ENCODE peak calls at places on chromosomes 12 and 14, in eight cellular contexts. N, Z, B, H, Y, O, S and M are unnamed samples.

GRCh38 chr12:1912580-1913376 is 5.7 kb downstream of the CACNA2D4 start:
- DNase-seq in S (no peak), Y (no peak), Z (no peak), H (no peak), N (no peak), O (peak; percentile 10), B (no peak), M (no peak)

GRCh38 chr12:29521951-29522350 is 24.5 kb upstream of the OVCH1 start:
- DNase-seq in H (no peak), B (no peak), Y (no peak), N (no peak), Z (no peak), O (peak; percentile 51), S (no peak), M (no peak)

GRCh38 chr12:109951136-109951535 is 45.0 kb downstream of the GIT2 start:
- DNase-seq in S (no peak), B (no peak), O (no peak), H (no peak), Z (no peak), Y (peak; percentile 31), N (no peak), M (no peak)

GRCh38 chr12:8033153-8034044 is 883 bp downstream of the FOXJ2 start:
- DNase-seq in Z (no peak), O (peak; percentile 54), N (peak; percentile 74), H (peak; percentile 68), B (peak; percentile 90), Y (no peak), S (no peak), M (peak; percentile 68)

GRCh38 chr12:2259368-2259767 is 206.6 kb downstream of the CACNA1C start:
- DNase-seq in S (no peak), B (no peak), N (no peak), O (no peak), Z (no peak), Y (no peak), H (no peak), M (peak; percentile 79)

GRCh38 chr12:77648716-77649115 is 182.0 kb upstream of the NAV3 start:
- DNase-seq in H (no peak), Y (no peak), Z (no peak), S (no peak), N (no peak), O (no peak), B (no peak), M (no peak)

GRCh38 chr12:40105265-40105514 is 691 bp downstream of the SLC2A13 start:
- DNase-seq in H (no peak), Y (no peak), N (no peak), S (no peak), O (no peak), B (no peak), Z (no peak), M (no peak)

GRCh38 chr14:97415907-97416306 is 618.7 kb downstream of the VRK1 start:
- DNase-seq in H (no peak), Z (no peak), S (no peak), N (no peak), B (no peak), O (no peak), Y (no peak), M (no peak)

GRCh38 chr12:131862084-131862441 is 32.4 kb upstream of the ULK1 start:
- DNase-seq in H (no peak), N (no peak), B (no peak), S (no peak), Y (no peak), O (no peak), Z (peak; percentile 41), M (no peak)

GRCh38 chr12:132724506-132725220 is 14.0 kb downstream of the PGAM5 start:
- DNase-seq in O (no peak), S (no peak), B (peak; percentile 19), N (no peak), H (no peak), Y (no peak), Z (no peak), M (no peak)

GRCh38 chr12:66898700-66899469 is 220.0 kb upstream of the GRIP1 start:
- DNase-seq in Z (no peak), N (no peak), H (no peak), B (no peak), O (no peak), S (no peak), Y (no peak), M (no peak)

GRCh38 chr12:4224211-4224878 is 49.2 kb upstream of the CCND2 start:
- DNase-seq in Y (no peak), O (no peak), H (no peak), N (no peak), B (no peak), Z (no peak), S (peak; percentile 31), M (no peak)

GRCh38 chr12:23950011-23950774 is 723 bp upstream of the SOX5 start:
- DNase-seq in B (no peak), Y (no peak), S (peak; percentile 45), H (no peak), N (no peak), O (peak; percentile 55), Z (peak; percentile 31), M (no peak)

GRCh38 chr12:127485528-127485927 is 781.4 kb upstream of the TMEM132C start:
- DNase-seq in O (no peak), N (no peak), Z (no peak), S (no peak), B (no peak), H (no peak), Y (no peak), M (peak; percentile 44)

GRCh38 chr14:83419420-83419819 is 1885.8 kb upstream of the SEL1L start:
- DNase-seq in N (no peak), O (peak; percentile 62), Y (no peak), Z (no peak), B (no peak), H (no peak), S (no peak), M (no peak)

DNA sequence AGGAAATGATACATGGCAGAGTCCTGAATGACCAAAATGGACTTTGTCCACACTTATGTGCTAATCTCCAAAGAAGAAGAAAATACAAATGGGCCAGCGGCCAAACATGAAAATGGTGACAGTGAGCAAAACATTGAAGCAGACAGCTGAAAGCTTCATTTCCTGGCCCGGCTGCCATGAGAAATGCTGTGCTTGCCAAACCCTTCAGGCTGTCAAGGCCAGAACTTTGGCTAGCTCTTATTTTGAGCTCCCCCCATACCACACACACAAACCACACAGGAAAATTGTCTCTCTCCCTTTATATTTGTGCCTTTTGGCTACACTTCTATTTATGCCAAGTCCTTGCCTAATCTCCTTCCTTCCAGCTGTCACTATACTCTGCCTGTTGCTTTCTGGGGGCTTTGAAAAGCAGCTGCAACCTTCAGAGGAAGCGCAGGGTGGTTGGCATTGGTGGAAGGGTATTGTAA is 323.8 kb downstream of the RAD51B start:
- DNase-seq in Y (no peak), O (peak; percentile 48), H (no peak), Z (no peak), N (no peak), B (no peak), S (no peak), M (no peak)
- TF ChIP-seq MAX in Y (no peak), O (no peak), H (no peak), Z (no peak), N (no peak), B (no peak), S (no peak), M (no peak)

GRCh38 chr14:105927661-105928060 is 401.3 kb downstream of the TMEM121 start:
- DNase-seq in H (no peak), Z (no peak), N (no peak), S (no peak), Y (no peak), B (peak; percentile 0), O (no peak), M (no peak)
- TF ChIP-seq MAX in H (no peak), Z (no peak), N (no peak), S (no peak), Y (no peak), B (no peak), O (no peak), M (no peak)

GRCh38 chr12:121532503-121533390 is 48.1 kb downstream of the KDM2B start:
- DNase-seq in N (no peak), O (no peak), Z (no peak), S (no peak), H (no peak), Y (no peak), B (no peak), M (no peak)
- TF ChIP-seq MAX in N (no peak), O (no peak), Z (no peak), S (no peak), H (no peak), Y (no peak), B (no peak), M (no peak)

GRCh38 chr12:92717202-92717601 is 14.4 kb downstream of the PLEKHG7 start:
- DNase-seq in Z (no peak), S (no peak), N (peak; percentile 17), B (no peak), H (no peak), Y (peak; percentile 13), O (peak; percentile 64), M (peak; percentile 90)

GRCh38 chr12:92719674-92720073 is 16.9 kb downstream of the PLEKHG7 start:
- DNase-seq in N (no peak), O (no peak), Y (no peak), S (no peak), Z (no peak), B (no peak), H (no peak), M (no peak)

GRCh38 chr12:92721130-92721529 is 18.3 kb downstream of the PLEKHG7 start:
- DNase-seq in Z (no peak), O (no peak), S (no peak), N (no peak), Y (no peak), H (no peak), B (no peak), M (no peak)

GRCh38 chr12:92715625-92716024 is 12.8 kb downstream of the PLEKHG7 start:
- DNase-seq in N (no peak), H (no peak), Z (no peak), O (no peak), B (no peak), Y (no peak), S (no peak), M (no peak)

GRCh38 chr12:92718483-92718985 is 15.7 kb downstream of the PLEKHG7 start:
- DNase-seq in H (no peak), S (no peak), Y (no peak), B (no peak), Z (peak; percentile 2), N (no peak), O (no peak), M (no peak)
- TF ChIP-seq MAX in H (no peak), S (no peak), Y (no peak), B (no peak), Z (no peak), N (no peak), O (no peak), M (no peak)

GRCh38 chr14:105605501-105606304 is 79.3 kb downstream of the TMEM121 start:
- DNase-seq in O (no peak), H (no peak), N (no peak), Z (no peak), Y (no peak), B (no peak), S (no peak), M (no peak)

GRCh38 chr14:105602243-105602750 is 75.9 kb downstream of the TMEM121 start:
- DNase-seq in O (no peak), N (no peak), S (no peak), B (no peak), H (no peak), Z (no peak), Y (no peak), M (no peak)

GRCh38 chr14:105600939-105601359 is 74.6 kb downstream of the TMEM121 start:
- DNase-seq in H (no peak), Z (no peak), S (no peak), Y (no peak), O (no peak), N (no peak), B (no peak), M (no peak)

GRCh38 chr14:105602799-105603763 is 76.7 kb downstream of the TMEM121 start:
- DNase-seq in H (no peak), S (no peak), Z (no peak), Y (no peak), B (peak; percentile 13), O (no peak), N (no peak), M (no peak)

GRCh38 chr14:105601360-105602242 is 75.2 kb downstream of the TMEM121 start:
- DNase-seq in O (no peak), Z (no peak), N (no peak), S (no peak), B (no peak), H (no peak), Y (no peak), M (no peak)
- TF ChIP-seq MAX in O (no peak), Z (no peak), N (no peak), S (no peak), B (no peak), H (no peak), Y (no peak), M (no peak)